ENCODE peak calls at places on chromosome 3, in seven cellular contexts. E, I, R, G, M, B and S are unnamed samples. For H3K9me2, the result is how much of the 10 kb centered on the place peaks cover.

GRCh38 chr3:55453871-55454496 is 33.1 kb downstream of the WNT5A start:
- DNase-seq in E (no peak), I (peak), R (no peak), G (no peak), M (no peak), B (no peak), S (no peak)

GRCh38 chr3:181561605-181562031 is 150.1 kb upstream of the SOX2 start:
- DNase-seq in E (no peak), I (no peak), R (no peak), G (no peak), M (peak), B (no peak), S (no peak)

GRCh38 chr3:24254649-24255048 is 240.0 kb downstream of the THRB start:
- DNase-seq in E (no peak), I (no peak), R (no peak), G (peak), M (no peak), B (no peak), S (no peak)

GRCh38 chr3:152374260-152374990 is 105.7 kb downstream of the MBNL1 start:
- DNase-seq in E (no peak), I (no peak), R (no peak), G (no peak), M (no peak), B (no peak), S (no peak)

GRCh38 chr3:108106031-108106430 is 15.2 kb upstream of the CD47 start:
- DNase-seq in E (no peak), I (no peak), R (no peak), G (peak), M (no peak), B (no peak), S (peak)

GRCh38 chr3:135918600-135918999 is 46.9 kb upstream of the PPP2R3A start:
- DNase-seq in E (no peak), I (no peak), R (peak), G (peak), M (peak), B (peak), S (no peak)

GRCh38 chr3:166211451-166211850 is 374.2 kb upstream of the BCHE start:
- DNase-seq in E (no peak), I (no peak), R (no peak), G (no peak), M (no peak), B (peak), S (no peak)

GRCh38 chr3:18064586-18064985 is 322.2 kb upstream of the TBC1D5 start:
- DNase-seq in E (no peak), I (no peak), R (no peak), G (no peak), M (no peak), B (no peak), S (no peak)

GRCh38 chr3:71175722-71176365 is 407.7 kb downstream of the FOXP1 start:
- DNase-seq in E (no peak), I (no peak), R (no peak), G (no peak), M (no peak), B (no peak), S (no peak)

GRCh38 chr3:46990573-46991374 is 11.3 kb downstream of the NBEAL2 start:
- DNase-seq in E (peak), I (no peak), R (no peak), G (no peak), M (no peak), B (no peak), S (no peak)

GRCh38 chr3:53613111-53613510 is 118.7 kb downstream of the CACNA1D start:
- DNase-seq in E (peak), I (no peak), R (no peak), G (no peak), M (no peak), B (no peak), S (no peak)

GRCh38 chr3:134608957-134609525 is 41.8 kb downstream of the KY start:
- DNase-seq in E (no peak), I (no peak), R (no peak), G (no peak), M (no peak), B (no peak), S (no peak)

GRCh38 chr3:195774917-195775316 is 36.8 kb downstream of the MUC4 start:
- DNase-seq in E (no peak), I (peak), R (peak), G (peak), M (peak), B (peak), S (peak)

GRCh38 chr3:63934484-63934883 is 22.3 kb upstream of the SCAANT1 start:
- DNase-seq in E (no peak), I (no peak), R (no peak), G (no peak), M (no peak), B (no peak), S (no peak)

GRCh38 chr3:99413504-99413903 is 224.9 kb upstream of the COL8A1 start:
- DNase-seq in E (no peak), I (no peak), R (no peak), G (peak), M (no peak), B (no peak), S (no peak)
- H2AFZ ChIP-seq in E (no peak), I (no peak), R (no peak), G (no peak), M (peak), B (no peak), S (no peak)

GRCh38 chr3:153894857-153895256 is 226.3 kb upstream of the ARHGEF26 start:
- DNase-seq in E (no peak), I (no peak), R (no peak), G (peak), M (no peak), B (no peak), S (no peak)

GRCh38 chr3:153896197-153896596 is 225.0 kb upstream of the ARHGEF26 start:
- DNase-seq in E (no peak), I (no peak), R (no peak), G (no peak), M (no peak), B (no peak), S (no peak)

GRCh38 chr3:153901152-153901551 is 220.0 kb upstream of the ARHGEF26 start:
- DNase-seq in E (no peak), I (no peak), R (no peak), G (peak), M (no peak), B (no peak), S (peak)

GRCh38 chr3:153897842-153898241 is 223.3 kb upstream of the ARHGEF26 start:
- DNase-seq in E (no peak), I (peak), R (no peak), G (no peak), M (no peak), B (no peak), S (no peak)

DNA sequence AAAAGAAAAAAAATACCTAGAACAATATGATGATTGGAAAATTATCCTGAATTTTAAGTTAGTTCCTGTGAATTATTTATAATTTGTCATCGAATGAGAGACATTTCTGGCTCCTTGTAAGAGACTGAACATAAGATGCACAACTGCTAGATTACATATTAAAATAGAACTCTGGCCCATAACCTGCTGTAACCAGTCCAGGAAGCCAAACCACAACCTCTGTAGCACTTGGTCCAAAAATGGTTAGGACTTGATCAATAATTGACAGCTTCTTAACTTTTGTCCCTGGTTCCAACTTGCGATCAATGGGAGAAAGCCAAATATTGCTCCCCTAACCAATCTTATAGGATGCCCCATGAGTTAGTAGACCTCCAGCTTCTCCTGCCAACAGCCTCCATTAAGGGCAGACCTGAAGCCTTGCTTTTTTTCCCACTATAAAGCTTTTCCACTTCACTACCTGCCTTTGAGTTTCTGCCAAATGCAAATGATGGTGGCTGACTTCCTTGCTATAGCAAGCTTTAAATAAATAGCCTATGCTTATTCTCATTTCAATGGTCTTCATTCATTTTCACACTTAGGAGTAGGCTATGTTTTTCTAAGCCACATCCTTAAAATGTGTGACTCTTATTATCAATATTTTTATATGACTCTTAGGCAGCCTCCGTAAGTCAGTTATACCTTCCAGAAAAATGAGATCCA is 224.0 kb upstream of the ARHGEF26 start:
- DNase-seq in E (no peak), I (no peak), R (no peak), G (no peak), M (no peak), B (no peak), S (no peak)
- TF ChIP-seq CTCF in E (no peak), I (no peak), R (no peak), G (no peak), M (no peak), B (no peak), S (no peak)

GRCh38 chr3:121598564-121598963 is 5.4 kb downstream of the FBXO40 start:
- DNase-seq in E (no peak), I (no peak), R (no peak), G (no peak), M (no peak), B (no peak), S (no peak)
- H3K9me2 ChIP-seq in E (under half), I (under half), R (under half), G (under half), M (under half), B (under half), S (under half)

GRCh38 chr3:106485802-106486201 is 617.0 kb upstream of the CBLB start:
- DNase-seq in E (no peak), I (no peak), R (no peak), G (no peak), M (no peak), B (no peak), S (no peak)
- H2AFZ ChIP-seq in E (no peak), I (no peak), R (no peak), G (no peak), M (no peak), B (no peak), S (no peak)

GRCh38 chr3:26657406-26657976 is 34.9 kb downstream of the LRRC3B start:
- DNase-seq in E (no peak), I (no peak), R (no peak), G (no peak), M (no peak), B (no peak), S (no peak)
- TF ChIP-seq CTCF in E (no peak), I (no peak), R (no peak), G (no peak), M (no peak), B (no peak), S (no peak)

GRCh38 chr3:129211772-129212171 is 28.1 kb upstream of the CNBP start:
- DNase-seq in E (no peak), I (no peak), R (peak), G (peak), M (peak), B (no peak), S (peak)
- H3K9me2 ChIP-seq in E (under half), I (under half), R (under half), G (under half), M (under half), B (under half), S (under half)